ENCODE peak calls at places on chromosomes 3 and 15, in ten cellular contexts. S, A, Z, Y, C, D, I, P, V and O are unnamed samples.

GRCh38 chr3:48026951-48027908 is 11.0 kb upstream of the MAP4 start:
- DNase-seq in Y (no peak), A (no peak), S (no peak), D (no peak), P (no peak), C (no peak), Z (no peak), I (no peak), V (no peak), O (no peak)

GRCh38 chr15:90037961-90038633 is 37.0 kb downstream of the ZNF710 start:
- DNase-seq in Z (no peak), S (no peak), A (no peak), C (no peak), P (peak), I (peak), D (peak), V (no peak), Y (no peak), O (no peak)

GRCh38 chr3:155334897-155335883 is 41.7 kb upstream of the STRIT1 start:
- DNase-seq in S (no peak), I (no peak), V (no peak), A (peak), Y (no peak), Z (no peak), C (no peak), P (no peak), D (no peak), O (no peak)

GRCh38 chr3:24138876-24139256 is 193.8 kb downstream of the NR1D2 start:
- DNase-seq in Z (no peak), I (no peak), Y (no peak), V (no peak), P (no peak), C (no peak), D (no peak), S (no peak), A (no peak), O (no peak)

GRCh38 chr3:31431322-31431721 is 101.4 kb upstream of the STT3B start:
- DNase-seq in Y (no peak), I (no peak), Z (no peak), V (no peak), D (no peak), A (peak), S (no peak), C (no peak), P (peak), O (no peak)

GRCh38 chr3:154758109-154758868 is 321.8 kb upstream of the MME start:
- DNase-seq in I (peak), C (no peak), Z (no peak), D (no peak), Y (no peak), S (peak), V (peak), A (peak), P (no peak), O (no peak)

GRCh38 chr3:72319202-72320095 is 528.8 kb downstream of the SHQ1 start:
- DNase-seq in D (no peak), I (peak), P (no peak), A (no peak), Y (no peak), Z (no peak), S (no peak), V (no peak), C (no peak), O (no peak)

GRCh38 chr3:153284282-153284938 is 122.4 kb downstream of the RAP2B start:
- DNase-seq in V (peak), P (peak), S (peak), D (peak), Y (peak), C (no peak), I (peak), Z (no peak), A (no peak), O (no peak)

GRCh38 chr3:186165331-186165730 is 56.4 kb upstream of the ETV5 start:
- DNase-seq in V (no peak), P (no peak), Z (no peak), S (no peak), Y (no peak), C (no peak), D (no peak), I (no peak), A (no peak), O (no peak)

GRCh38 chr3:50620420-50620819 is 3.5 kb downstream of the MAPKAPK3 start:
- DNase-seq in P (no peak), Y (no peak), C (no peak), S (no peak), A (no peak), I (no peak), D (no peak), Z (no peak), V (no peak), O (no peak)